ENCODE peak calls at places on chromosomes 12 and 14, in nine cellular contexts. M is skeletal muscle cell; U is Peyer's patch; E is endodermal cell; L is HFF-Myc; Z is mucosa of descending colon; P is pancreas; R is CD8-positive, alpha-beta memory T cell; B is stomach. F is an unnamed sample.

GRCh38 chr12:28708918-28709371 is 440.1 kb upstream of the FAR2 start:
- DNase-seq in M (peak; percentile 63), U (no peak), E (no peak), L (peak; percentile 33), Z (no peak), P (no peak), R (no peak), B (no peak), F (peak; percentile 52)

GRCh38 chr14:37544407-37544806 is 50.6 kb downstream of the FOXA1 start:
- DNase-seq in M (no peak), U (no peak), E (no peak), L (no peak), Z (peak; percentile 42), P (no peak), R (no peak), B (peak; percentile 35), F (no peak)

GRCh38 chr14:61212546-61212945 is 68.6 kb downstream of the TMEM30B start:
- DNase-seq in M (no peak), U (no peak), E (no peak), L (no peak), Z (no peak), P (no peak), R (no peak), B (no peak), F (no peak)

GRCh38 chr14:105830171-105830570 is 303.8 kb downstream of the TMEM121 start:
- DNase-seq in M (no peak), U (no peak), E (no peak), L (no peak), Z (no peak), P (no peak), R (no peak), B (no peak), F (no peak)

GRCh38 chr12:72295744-72296143 is 23.6 kb downstream of the TRHDE start:
- DNase-seq in M (no peak), U (no peak), E (no peak), L (no peak), Z (no peak), P (no peak), R (no peak), B (no peak), F (no peak)

GRCh38 chr12:70971395-70971794 is 50.9 kb upstream of the PTPRR start:
- DNase-seq in M (no peak), U (no peak), E (no peak), L (no peak), Z (no peak), P (no peak), R (no peak), B (no peak), F (peak; percentile 34)

GRCh38 chr12:84874125-84874824 is 38.3 kb downstream of the SLC6A15 start:
- DNase-seq in M (peak; percentile 15), U (no peak), E (no peak), L (peak; percentile 45), Z (peak; percentile 19), P (no peak), R (no peak), B (no peak), F (peak; percentile 53)

GRCh38 chr14:104682107-104682593 is 7.3 kb upstream of the INF2 start:
- DNase-seq in M (no peak), U (no peak), E (peak; percentile 95), L (no peak), Z (no peak), P (peak; percentile 67), R (no peak), B (no peak), F (no peak)

GRCh38 chr12:75058228-75058627 is 151.4 kb downstream of the KCNC2 start:
- DNase-seq in M (no peak), U (no peak), E (no peak), L (no peak), Z (no peak), P (no peak), R (no peak), B (no peak), F (no peak)

GRCh38 chr14:23056956-23057756 is at the start of gene CDH24:
- DNase-seq in M (no peak), U (peak; percentile 67), E (peak; percentile 89), L (no peak), Z (peak; percentile 79), P (peak; percentile 89), R (peak; percentile 80), B (peak; percentile 80), F (peak; percentile 36)

GRCh38 chr12:111183094-111183493 is 185.8 kb downstream of the PHETA1 start:
- DNase-seq in M (no peak), U (no peak), E (no peak), L (no peak), Z (no peak), P (no peak), R (no peak), B (no peak), F (no peak)

GRCh38 chr12:116601933-116602809 is 43.0 kb downstream of the MAP1LC3B2 start:
- DNase-seq in M (no peak), U (no peak), E (no peak), L (no peak), Z (no peak), P (no peak), R (no peak), B (no peak), F (no peak)

GRCh38 chr14:105485720-105486332 is 860 bp upstream of the CRIP1 start:
- DNase-seq in M (no peak), U (no peak), E (peak; percentile 93), L (no peak), Z (peak; percentile 41), P (no peak), R (peak; percentile 76), B (no peak), F (no peak)

DNA sequence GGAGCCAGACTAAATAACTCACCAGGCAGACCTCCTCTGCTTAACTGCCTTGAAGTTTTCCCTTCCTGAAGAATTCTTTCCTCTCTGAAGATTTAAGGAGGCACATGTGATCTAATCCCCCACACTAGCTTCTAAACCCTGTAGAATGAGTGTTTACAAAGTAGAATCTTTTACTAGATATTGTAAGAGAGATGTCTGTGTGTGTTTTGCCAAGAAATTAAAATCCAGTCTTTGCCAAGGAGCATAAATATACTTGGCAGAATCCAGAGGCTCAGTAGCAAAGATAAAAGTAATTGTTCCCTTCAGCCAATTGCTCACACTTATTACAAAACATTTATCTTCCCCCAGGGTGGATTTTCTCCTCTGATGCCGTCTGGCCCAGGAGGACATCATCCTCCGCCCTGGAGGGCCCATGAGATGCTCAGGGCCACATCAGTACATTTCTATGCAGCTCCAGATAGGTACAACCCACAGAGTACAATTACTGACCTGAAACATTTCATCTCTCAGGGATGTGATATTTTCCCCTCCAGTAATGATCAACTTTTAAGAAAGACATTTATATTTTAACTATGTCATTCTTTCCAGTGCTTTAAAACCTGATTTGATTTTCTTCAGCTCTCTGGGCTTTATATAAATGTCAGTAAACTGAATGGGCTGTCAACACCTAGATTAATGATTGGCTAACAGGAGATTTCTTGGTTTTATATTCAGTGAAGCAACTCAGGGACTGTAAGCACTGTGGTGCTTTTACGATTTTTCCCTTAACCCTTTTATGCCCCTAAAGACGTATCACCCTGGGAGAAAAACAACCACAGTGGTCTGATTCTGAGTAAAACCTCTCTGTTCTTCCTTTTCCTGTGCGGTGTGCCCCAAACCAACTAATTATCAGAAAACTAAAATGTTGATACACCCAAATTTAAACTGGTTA is 37.7 kb downstream of the PTGER2 start:
- DNase-seq in M (peak; percentile 92), U (no peak), E (no peak), L (no peak), Z (peak; percentile 37), P (no peak), R (no peak), B (no peak), F (no peak)
- H3K4me3 ChIP-seq in M (no peak overlapping the region), U (no peak overlapping the region), E (no peak overlapping the region), L (no peak overlapping the region), Z (no peak overlapping the region), P (no peak overlapping the region), R (peak overlapping the region; percentile 19), B (no peak overlapping the region), F (no peak overlapping the region)

GRCh38 chr14:93952829-93953228 is 23.5 kb downstream of the ASB2 start:
- DNase-seq in M (no peak), U (no peak), E (no peak), L (no peak), Z (no peak), P (no peak), R (no peak), B (no peak), F (no peak)

GRCh38 chr14:93954516-93954830 is 21.9 kb downstream of the ASB2 start:
- DNase-seq in M (no peak), U (no peak), E (no peak), L (no peak), Z (no peak), P (no peak), R (no peak), B (no peak), F (no peak)

GRCh38 chr14:93954900-93955891 is 21.2 kb downstream of the ASB2 start:
- DNase-seq in M (no peak), U (peak; percentile 76), E (no peak), L (no peak), Z (peak; percentile 44), P (no peak), R (peak; percentile 82), B (no peak), F (no peak)

GRCh38 chr14:93953263-93953662 is 23.1 kb downstream of the ASB2 start:
- DNase-seq in M (no peak), U (peak; percentile 76), E (peak; percentile 79), L (no peak), Z (no peak), P (no peak), R (peak; percentile 62), B (no peak), F (no peak)

GRCh38 chr14:93953739-93954515 is 22.4 kb downstream of the ASB2 start:
- DNase-seq in M (no peak), U (no peak), E (peak; percentile 73), L (no peak), Z (no peak), P (no peak), R (no peak), B (no peak), F (no peak)
- H3K4me3 ChIP-seq in M (no peak overlapping the region), U (peak overlapping the region; percentile 15), E (no peak overlapping the region), L (no peak overlapping the region), Z (no peak overlapping the region), P (no peak overlapping the region), R (no peak overlapping the region), B (no peak overlapping the region), F (no peak overlapping the region)

DNA sequence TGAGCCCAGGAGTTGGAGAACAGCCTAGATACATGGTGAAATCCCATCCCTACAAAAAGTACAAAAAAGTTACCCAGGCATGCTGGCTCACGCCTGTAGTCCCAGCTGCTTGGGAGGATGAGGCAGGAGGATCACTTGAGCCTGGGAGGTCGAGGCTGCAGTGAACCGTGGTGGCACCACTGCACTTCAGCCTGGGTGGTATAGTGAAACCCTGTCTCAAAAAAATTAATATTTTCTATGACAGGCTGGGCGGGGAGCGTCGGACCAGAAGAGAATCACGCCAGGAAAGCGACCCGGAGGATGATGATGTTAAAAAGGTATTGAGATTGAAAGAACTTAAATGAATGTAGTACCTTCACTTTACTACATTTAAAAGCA is 2.1 kb downstream of the PNN start:
- DNase-seq in M (no peak), U (no peak), E (no peak), L (no peak), Z (no peak), P (no peak), R (no peak), B (no peak), F (no peak)
- H3K4me3 ChIP-seq in M (no peak overlapping the region), U (no peak overlapping the region), E (peak overlapping the region; percentile 94), L (peak overlapping the region; percentile 70), Z (no peak overlapping the region), P (no peak overlapping the region), R (no peak overlapping the region), B (peak overlapping the region; percentile 4), F (no peak overlapping the region)

DNA sequence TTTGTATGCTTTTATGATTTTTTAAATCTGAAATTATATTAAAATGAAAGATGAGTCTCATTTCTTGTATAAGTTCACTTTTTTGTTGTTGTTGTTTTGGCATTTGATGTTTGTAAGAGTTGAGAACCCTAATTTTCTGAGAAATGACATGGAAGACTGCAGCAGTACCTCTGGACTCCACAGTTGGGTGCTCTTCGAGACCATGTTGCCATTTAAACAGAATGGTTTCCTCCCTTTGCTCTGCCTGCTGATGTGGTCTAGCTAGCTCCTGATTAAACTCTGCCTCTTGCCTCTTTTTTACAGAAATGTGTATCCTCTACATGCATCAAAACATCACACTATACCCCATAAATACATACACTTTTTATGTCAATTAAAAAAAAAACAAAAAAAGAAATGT is 5.8 kb upstream of the LTA4H start:
- DNase-seq in M (no peak), U (no peak), E (no peak), L (no peak), Z (no peak), P (no peak), R (no peak), B (no peak), F (no peak)
- H3K4me3 ChIP-seq in M (no peak overlapping the region), U (no peak overlapping the region), E (no peak overlapping the region), L (no peak overlapping the region), Z (no peak overlapping the region), P (no peak overlapping the region), R (no peak overlapping the region), B (no peak overlapping the region), F (no peak overlapping the region)